ENCODE peak calls at places on chromosome 7, in four cellular contexts. L, R, Z and O are unnamed samples.

GRCh38 chr7:43615558-43616145 is 32.7 kb downstream of the STK17A start:
- DNase-seq in L (no peak), R (no peak), Z (no peak), O (no peak)

GRCh38 chr7:111076205-111076604 is 14.7 kb upstream of the LRRN3 start:
- DNase-seq in L (no peak), R (peak; percentile 72), Z (no peak), O (no peak)

GRCh38 chr7:130356121-130356759 is 11.6 kb downstream of the CPA5 start:
- DNase-seq in L (peak; percentile 62), R (peak; percentile 96), Z (peak; percentile 72), O (peak; percentile 99)

GRCh38 chr7:110186334-110186733 is 904.6 kb upstream of the LRRN3 start:
- DNase-seq in L (no peak), R (peak; percentile 0), Z (no peak), O (no peak)

GRCh38 chr7:77409005-77409738 is 7.0 kb downstream of the GSAP start:
- DNase-seq in L (no peak), R (no peak), Z (no peak), O (no peak)

GRCh38 chr7:81929386-81929785 is 159.5 kb upstream of the HGF start:
- DNase-seq in L (no peak), R (no peak), Z (no peak), O (peak; percentile 20)

GRCh38 chr7:6256709-6257535 is 15.5 kb downstream of the CYTH3 start:
- DNase-seq in L (no peak), R (no peak), Z (peak; percentile 35), O (peak; percentile 68)

GRCh38 chr7:6619961-6620360 is 4.6 kb downstream of the ZNF853 start:
- DNase-seq in L (no peak), R (no peak), Z (no peak), O (no peak)

GRCh38 chr7:66464059-66464458 is 164.6 kb upstream of the KCTD7 start:
- DNase-seq in L (no peak), R (no peak), Z (no peak), O (no peak)

GRCh38 chr7:45586748-45587520 is 12.8 kb downstream of the ADCY1 start:
- DNase-seq in L (no peak), R (no peak), Z (no peak), O (no peak)

GRCh38 chr7:516606-517456 is 2.8 kb downstream of the PDGFA start:
- DNase-seq in L (peak; percentile 42), R (peak; percentile 67), Z (peak; percentile 62), O (peak; percentile 88)

GRCh38 chr7:80999771-81000170 is 80.9 kb upstream of the SEMA3C start:
- DNase-seq in L (no peak), R (no peak), Z (no peak), O (no peak)

GRCh38 chr7:34313289-34313688 is 344.7 kb upstream of the NPSR1 start:
- DNase-seq in L (no peak), R (no peak), Z (no peak), O (no peak)

GRCh38 chr7:73526892-73527821 is 5.1 kb upstream of the BAZ1B start:
- DNase-seq in L (no peak), R (peak; percentile 17), Z (no peak), O (no peak)

GRCh38 chr7:85529831-85530230 is 343.0 kb upstream of the SEMA3D start:
- DNase-seq in L (no peak), R (no peak), Z (no peak), O (peak; percentile 57)

GRCh38 chr7:5396999-5397656 is 26.5 kb downstream of the TNRC18 start:
- DNase-seq in L (no peak), R (peak; percentile 98), Z (no peak), O (peak; percentile 86)

GRCh38 chr7:46091071-46091470 is 170.0 kb upstream of the IGFBP3 start:
- DNase-seq in L (no peak), R (no peak), Z (no peak), O (no peak)

GRCh38 chr7:95322396-95322795 is 1.9 kb downstream of the PON1 start:
- DNase-seq in L (no peak), R (no peak), Z (no peak), O (no peak)

GRCh38 chr7:4689151-4689550 is 7.1 kb downstream of the FOXK1 start:
- DNase-seq in L (no peak), R (no peak), Z (no peak), O (no peak)

GRCh38 chr7:29319719-29320521 is 125.3 kb downstream of the CHN2 start:
- DNase-seq in L (no peak), R (no peak), Z (no peak), O (no peak)

GRCh38 chr7:112665709-112666108 is 124.5 kb downstream of the TMEM168 start:
- DNase-seq in L (peak; percentile 14), R (no peak), Z (no peak), O (no peak)

GRCh38 chr7:36315309-36315948 is 74.2 kb upstream of the ANLN start:
- DNase-seq in L (no peak), R (no peak), Z (no peak), O (no peak)

GRCh38 chr7:101381549-101381948 is 18.9 kb downstream of the COL26A1 start:
- DNase-seq in L (no peak), R (no peak), Z (no peak), O (no peak)

GRCh38 chr7:66769833-66770512 is 29.4 kb downstream of the RABGEF1 start:
- DNase-seq in L (no peak), R (no peak), Z (no peak), O (peak; percentile 87)

GRCh38 chr7:127927339-127927679 is 103.9 kb downstream of the LRRC4 start:
- DNase-seq in L (no peak), R (no peak), Z (no peak), O (peak; percentile 62)

GRCh38 chr7:64869912-64870562 is 33.0 kb upstream of the ZNF273 start:
- DNase-seq in L (no peak), R (no peak), Z (peak; percentile 20), O (no peak)

GRCh38 chr7:144842377-144842851 is 6.6 kb upstream of the TPK1 start:
- DNase-seq in L (no peak), R (peak; percentile 27), Z (no peak), O (peak; percentile 29)

GRCh38 chr7:151692721-151693120 is 173.0 kb upstream of the RHEB start:
- DNase-seq in L (no peak), R (no peak), Z (no peak), O (no peak)

GRCh38 chr7:151694828-151695580 is 175.3 kb upstream of the RHEB start:
- DNase-seq in L (no peak), R (no peak), Z (no peak), O (no peak)

GRCh38 chr7:151691449-151691848 is 171.8 kb upstream of the RHEB start:
- DNase-seq in L (no peak), R (no peak), Z (no peak), O (no peak)

GRCh38 chr7:151694441-151694827 is 174.7 kb upstream of the RHEB start:
- DNase-seq in L (no peak), R (no peak), Z (no peak), O (no peak)

DNA sequence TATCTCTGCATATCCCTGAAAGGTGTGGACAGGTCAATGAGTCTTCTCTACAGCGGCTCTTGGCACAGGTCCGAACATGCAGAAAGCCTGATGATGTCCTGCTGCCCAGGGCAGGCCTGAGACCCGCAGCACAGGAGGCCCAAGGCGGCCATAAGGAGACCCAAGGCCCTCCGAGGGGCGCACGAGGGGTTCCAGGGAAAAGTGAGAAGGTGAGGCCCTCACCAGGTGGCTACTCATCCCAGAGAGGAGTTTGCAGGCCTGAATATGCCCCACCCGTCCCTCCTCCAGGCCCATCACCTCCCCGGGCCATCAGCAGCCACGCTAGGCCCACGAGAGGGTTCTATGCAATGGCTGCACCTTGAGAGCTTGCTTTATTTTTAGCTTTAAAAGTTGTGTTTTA is 173.4 kb upstream of the RHEB start:
- DNase-seq in L (no peak), R (no peak), Z (no peak), O (no peak)
- H3K23ac ChIP-seq in L (no peak overlapping the region), R (no peak overlapping the region), Z (no peak overlapping the region), O (no peak overlapping the region)

DNA sequence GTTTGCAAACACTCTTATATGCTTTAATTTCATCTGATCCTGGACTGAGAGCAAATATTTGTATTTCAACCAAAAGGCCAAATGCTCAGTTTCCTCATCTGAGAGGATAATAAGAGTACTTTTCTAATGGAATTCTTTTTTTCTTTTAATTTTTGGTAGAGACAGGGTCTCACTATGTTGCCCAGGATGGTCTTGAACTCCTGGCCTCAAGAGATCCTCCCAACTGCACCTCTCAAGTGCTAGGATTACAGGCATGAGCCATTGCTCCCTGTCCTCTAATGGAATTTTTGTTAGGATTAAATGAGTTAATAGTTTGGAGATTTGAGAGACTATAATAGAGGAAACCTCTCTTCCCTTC is 68.4 kb upstream of the KMT2E start:
- DNase-seq in L (no peak), R (no peak), Z (no peak), O (no peak)
- H2BK12ac ChIP-seq in L (no peak overlapping the region), R (no peak overlapping the region), Z (peak overlapping the region; percentile 56), O (no peak overlapping the region)

GRCh38 chr7:99918959-99919813 is at the start of gene TRIM4:
- DNase-seq in L (peak; percentile 9), R (peak; percentile 58), Z (peak; percentile 68), O (no peak)
- H2BK5ac ChIP-seq in L (no peak within 1 kb of the TSS), R (no peak within 1 kb of the TSS), Z (no peak within 1 kb of the TSS), O (no peak within 1 kb of the TSS)

DNA sequence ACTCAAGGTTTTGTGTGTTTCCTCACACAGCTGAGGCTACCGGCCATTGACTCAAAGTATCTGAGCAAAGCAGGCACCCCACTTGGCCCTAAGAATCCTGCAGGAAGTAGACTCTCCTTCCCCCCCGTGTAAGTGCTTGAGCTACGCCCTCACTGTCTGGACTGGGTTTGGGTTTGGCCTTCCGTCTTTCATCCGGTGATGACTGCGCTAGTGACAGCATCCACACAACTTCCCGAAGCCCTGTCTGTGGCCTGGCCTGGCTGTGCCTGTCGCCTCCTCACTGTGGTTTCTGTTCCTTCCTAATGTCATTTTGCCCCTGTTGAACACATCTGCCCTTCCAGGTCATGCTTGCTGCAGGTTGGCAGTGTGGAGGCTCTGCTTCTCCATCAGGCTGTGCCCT is 14.5 kb downstream of the C7orf57 start:
- DNase-seq in L (no peak), R (no peak), Z (no peak), O (no peak)
- H3K23ac ChIP-seq in L (no peak overlapping the region), R (no peak overlapping the region), Z (no peak overlapping the region), O (no peak overlapping the region)

GRCh38 chr7:41459183-41459582 is 243.7 kb downstream of the INHBA start:
- DNase-seq in L (no peak), R (no peak), Z (no peak), O (no peak)
- H2BK12ac ChIP-seq in L (no peak overlapping the region), R (no peak overlapping the region), Z (no peak overlapping the region), O (no peak overlapping the region)

GRCh38 chr7:3579638-3580219 is 278.7 kb downstream of the SDK1 start:
- DNase-seq in L (no peak), R (no peak), Z (no peak), O (no peak)
- H2BK5ac ChIP-seq in L (no peak overlapping the region), R (no peak overlapping the region), Z (no peak overlapping the region), O (no peak overlapping the region)

GRCh38 chr7:2818653-2819052 is 25.5 kb downstream of the GNA12 start:
- DNase-seq in L (no peak), R (no peak), Z (no peak), O (no peak)
- H3K23ac ChIP-seq in L (no peak overlapping the region), R (no peak overlapping the region), Z (no peak overlapping the region), O (no peak overlapping the region)

GRCh38 chr7:47473499-47474210 is 108.3 kb downstream of the TNS3 start:
- DNase-seq in L (no peak), R (no peak), Z (no peak), O (no peak)

GRCh38 chr7:47471831-47472230 is 110.1 kb downstream of the TNS3 start:
- DNase-seq in L (no peak), R (no peak), Z (no peak), O (no peak)

GRCh38 chr7:47471358-47471703 is 110.6 kb downstream of the TNS3 start:
- DNase-seq in L (no peak), R (no peak), Z (no peak), O (no peak)

GRCh38 chr7:47472444-47473157 is 109.3 kb downstream of the TNS3 start:
- DNase-seq in L (no peak), R (no peak), Z (no peak), O (no peak)

GRCh38 chr7:47470567-47471357 is 111.1 kb downstream of the TNS3 start:
- DNase-seq in L (no peak), R (no peak), Z (peak; percentile 61), O (no peak)
- H2BK12ac ChIP-seq in L (no peak overlapping the region), R (peak overlapping the region; percentile 12), Z (peak overlapping the region; percentile 75), O (no peak overlapping the region)